ENCODE peak calls at places on chromosomes 7 and 10, in nine cellular contexts. One of them, this sample, is unnamed.

GRCh38 chr10:51001587-51001986 is 72.7 kb upstream of the PRKG1 start:
- DNase-seq in AG09319: no peak
- DNase-seq in frontal cortex: no peak
- DNase-seq in HCT116: no peak
- DNase-seq in CD8-positive, alpha-beta T cell: no peak
- DNase-seq in NCI-H1417: no peak
- DNase-seq in NCI-H446 treated with DMSO at 0.1 percent for 48 hours: no peak
- DNase-seq in psoas muscle: no peak
- DNase-seq in lower leg skin: no peak
- DNase-seq in this sample: no peak

GRCh38 chr7:42389697-42390096 is 152.7 kb upstream of the GLI3 start:
- DNase-seq in AG09319: no peak
- DNase-seq in frontal cortex: no peak
- DNase-seq in HCT116: no peak
- DNase-seq in CD8-positive, alpha-beta T cell: no peak
- DNase-seq in NCI-H1417: no peak
- DNase-seq in NCI-H446 treated with DMSO at 0.1 percent for 48 hours: no peak
- DNase-seq in psoas muscle: no peak
- DNase-seq in lower leg skin: no peak
- DNase-seq in this sample: no peak

GRCh38 chr10:17214991-17215781 is 12.9 kb upstream of the VIM start:
- DNase-seq in AG09319: peak; percentile 97
- DNase-seq in frontal cortex: no peak
- DNase-seq in HCT116: peak; percentile 83
- DNase-seq in CD8-positive, alpha-beta T cell: no peak
- DNase-seq in NCI-H1417: no peak
- DNase-seq in NCI-H446 treated with DMSO at 0.1 percent for 48 hours: peak; percentile 61
- DNase-seq in psoas muscle: no peak
- DNase-seq in lower leg skin: no peak
- DNase-seq in this sample: no peak

GRCh38 chr10:131452926-131453771 is 141.6 kb upstream of the TCERG1L start:
- DNase-seq in AG09319: no peak
- DNase-seq in frontal cortex: peak; percentile 37
- DNase-seq in HCT116: no peak
- DNase-seq in CD8-positive, alpha-beta T cell: no peak
- DNase-seq in NCI-H1417: no peak
- DNase-seq in NCI-H446 treated with DMSO at 0.1 percent for 48 hours: no peak
- DNase-seq in psoas muscle: peak; percentile 61
- DNase-seq in lower leg skin: no peak
- DNase-seq in this sample: no peak

GRCh38 chr7:127726481-127726880 is 74.5 kb downstream of the SND1 start:
- DNase-seq in AG09319: no peak
- DNase-seq in frontal cortex: no peak
- DNase-seq in HCT116: no peak
- DNase-seq in CD8-positive, alpha-beta T cell: no peak
- DNase-seq in NCI-H1417: no peak
- DNase-seq in NCI-H446 treated with DMSO at 0.1 percent for 48 hours: no peak
- DNase-seq in psoas muscle: no peak
- DNase-seq in lower leg skin: no peak
- DNase-seq in this sample: no peak

GRCh38 chr7:92987543-92987942 is 130.2 kb downstream of the SAMD9 start:
- DNase-seq in AG09319: no peak
- DNase-seq in frontal cortex: no peak
- DNase-seq in HCT116: no peak
- DNase-seq in CD8-positive, alpha-beta T cell: no peak
- DNase-seq in NCI-H1417: no peak
- DNase-seq in NCI-H446 treated with DMSO at 0.1 percent for 48 hours: no peak
- DNase-seq in psoas muscle: no peak
- DNase-seq in lower leg skin: no peak
- DNase-seq in this sample: no peak

GRCh38 chr7:148142660-148143248 is 447.8 kb upstream of the C7orf33 start:
- DNase-seq in AG09319: no peak
- DNase-seq in frontal cortex: peak; percentile 15
- DNase-seq in HCT116: peak; percentile 21
- DNase-seq in CD8-positive, alpha-beta T cell: no peak
- DNase-seq in NCI-H1417: peak; percentile 35
- DNase-seq in NCI-H446 treated with DMSO at 0.1 percent for 48 hours: peak; percentile 35
- DNase-seq in psoas muscle: no peak
- DNase-seq in lower leg skin: no peak
- DNase-seq in this sample: no peak

GRCh38 chr7:45978010-45978681 is 57.1 kb upstream of the IGFBP3 start:
- DNase-seq in AG09319: peak; percentile 86
- DNase-seq in frontal cortex: peak; percentile 35
- DNase-seq in HCT116: peak; percentile 95
- DNase-seq in CD8-positive, alpha-beta T cell: no peak
- DNase-seq in NCI-H1417: no peak
- DNase-seq in NCI-H446 treated with DMSO at 0.1 percent for 48 hours: no peak
- DNase-seq in psoas muscle: no peak
- DNase-seq in lower leg skin: no peak
- DNase-seq in this sample: peak; percentile 32

GRCh38 chr10:122158362-122158761 is 112.7 kb upstream of the BTBD16 start:
- DNase-seq in AG09319: no peak
- DNase-seq in frontal cortex: no peak
- DNase-seq in HCT116: no peak
- DNase-seq in CD8-positive, alpha-beta T cell: no peak
- DNase-seq in NCI-H1417: no peak
- DNase-seq in NCI-H446 treated with DMSO at 0.1 percent for 48 hours: no peak
- DNase-seq in psoas muscle: no peak
- DNase-seq in lower leg skin: no peak
- DNase-seq in this sample: no peak

GRCh38 chr10:110529596-110530011 is 31.9 kb downstream of the DUSP5 start:
- DNase-seq in AG09319: no peak
- DNase-seq in frontal cortex: no peak
- DNase-seq in HCT116: no peak
- DNase-seq in CD8-positive, alpha-beta T cell: peak; percentile 7
- DNase-seq in NCI-H1417: no peak
- DNase-seq in NCI-H446 treated with DMSO at 0.1 percent for 48 hours: no peak
- DNase-seq in psoas muscle: no peak
- DNase-seq in lower leg skin: no peak
- DNase-seq in this sample: no peak

GRCh38 chr7:99393363-99394187 is 14.8 kb downstream of the PDAP1 start:
- DNase-seq in AG09319: no peak
- DNase-seq in frontal cortex: peak; percentile 59
- DNase-seq in HCT116: no peak
- DNase-seq in CD8-positive, alpha-beta T cell: no peak
- DNase-seq in NCI-H1417: peak; percentile 78
- DNase-seq in NCI-H446 treated with DMSO at 0.1 percent for 48 hours: no peak
- DNase-seq in psoas muscle: peak; percentile 77
- DNase-seq in lower leg skin: no peak
- DNase-seq in this sample: peak; percentile 34

GRCh38 chr10:84538036-84538435 is 209.6 kb downstream of the CCSER2 start:
- DNase-seq in AG09319: no peak
- DNase-seq in frontal cortex: no peak
- DNase-seq in HCT116: no peak
- DNase-seq in CD8-positive, alpha-beta T cell: no peak
- DNase-seq in NCI-H1417: no peak
- DNase-seq in NCI-H446 treated with DMSO at 0.1 percent for 48 hours: no peak
- DNase-seq in psoas muscle: no peak
- DNase-seq in lower leg skin: no peak
- DNase-seq in this sample: no peak

GRCh38 chr7:154259396-154259795 is 207.2 kb downstream of the DPP6 start:
- DNase-seq in AG09319: no peak
- DNase-seq in frontal cortex: no peak
- DNase-seq in HCT116: no peak
- DNase-seq in CD8-positive, alpha-beta T cell: no peak
- DNase-seq in NCI-H1417: no peak
- DNase-seq in NCI-H446 treated with DMSO at 0.1 percent for 48 hours: no peak
- DNase-seq in psoas muscle: no peak
- DNase-seq in lower leg skin: no peak
- DNase-seq in this sample: no peak

This sample was measured in stomach.